ENCODE peak calls at places on chromosomes 7 and 10, in five cellular contexts. E is islet precursor cell, Q is fibroblast of the aortic adventitia, V is AG04449, G is DND-41. R is an unnamed sample.

GRCh38 chr10:79942261-79943185 is 6.4 kb downstream of the SFTPD start:
- DNase-seq in V (no peak), G (no peak), E (peak; percentile 33), Q (no peak), R (no peak)

GRCh38 chr7:136030867-136031318 is 53.7 kb upstream of the MTPN start:
- DNase-seq in Q (no peak), G (no peak), V (no peak), E (no peak), R (no peak)

GRCh38 chr7:25454562-25455031 is 226.3 kb upstream of the NPVF start:
- DNase-seq in Q (no peak), G (no peak), V (no peak), E (no peak), R (peak; percentile 63)

GRCh38 chr7:69871213-69871885 is 273.1 kb downstream of the AUTS2 start:
- DNase-seq in Q (no peak), V (peak; percentile 55), G (no peak), E (peak; percentile 70), R (peak; percentile 89)

GRCh38 chr10:62462456-62462855 is 88.3 kb downstream of the ZNF365 start:
- DNase-seq in Q (no peak), G (no peak), E (no peak), V (no peak), R (no peak)

GRCh38 chr10:95792874-95793285 is 36.9 kb downstream of the ENTPD1 start:
- DNase-seq in G (no peak), E (no peak), V (peak; percentile 60), Q (peak; percentile 88), R (no peak)

GRCh38 chr10:6204063-6204340 is 1.3 kb downstream of the PFKFB3 start:
- DNase-seq in E (peak; percentile 67), G (peak; percentile 65), Q (no peak), V (no peak), R (peak; percentile 44)

GRCh38 chr10:97463363-97464132 is 17.6 kb downstream of the ZDHHC16 start:
- DNase-seq in G (peak; percentile 34), V (no peak), Q (peak; percentile 72), E (peak; percentile 86), R (peak; percentile 31)

GRCh38 chr10:112375721-112376577 is 2.0 kb downstream of the ACSL5 start:
- DNase-seq in V (no peak), Q (peak; percentile 55), E (peak; percentile 68), G (peak; percentile 56), R (peak; percentile 67)

GRCh38 chr7:125605241-125605640 is 675.6 kb upstream of the POT1 start:
- DNase-seq in E (no peak), Q (peak; percentile 14), V (no peak), G (no peak), R (no peak)

GRCh38 chr7:66114743-66115727 is at the start of gene CRCP:
- DNase-seq in E (peak; percentile 90), G (peak; percentile 84), V (no peak), Q (peak; percentile 75), R (peak; percentile 94)

GRCh38 chr7:86978804-86979506 is 80.5 kb downstream of the ELAPOR2 start:
- DNase-seq in V (no peak), G (no peak), E (no peak), Q (no peak), R (no peak)

R was measured in Daoy.